ENCODE peak calls at places on chromosomes 2 and 18, in ten cellular contexts. M is cardiac fibroblast, H is heart left ventricle, D is breast epithelium, N is GM12864, L is AG04449, E is psoas muscle, U is AG10803, P is astrocyte of the spinal cord, X is fibroblast of lung. Y is an unnamed sample.

GRCh38 chr2:219523031-219523671 is 8.9 kb downstream of the ASIC4 start:
- DNase-seq in L (no peak), M (no peak), N (no peak), X (peak; percentile 18), H (no peak), D (no peak), E (no peak), P (no peak), U (no peak), Y (no peak)

GRCh38 chr2:222902660-222903059 is 41.8 kb downstream of the ACSL3 start:
- DNase-seq in L (no peak), E (no peak), U (no peak), P (no peak), D (no peak), M (no peak), H (no peak), N (no peak), X (no peak), Y (no peak)

GRCh38 chr18:21669736-21670135 is 34.8 kb downstream of the ABHD3 start:
- DNase-seq in M (no peak), L (no peak), P (no peak), D (no peak), E (no peak), N (no peak), U (no peak), H (no peak), X (no peak), Y (no peak)

GRCh38 chr2:232908695-232909094 is 38.6 kb downstream of the SNORC start:
- DNase-seq in E (no peak), M (no peak), D (no peak), U (no peak), X (no peak), N (no peak), P (no peak), H (no peak), L (no peak), Y (peak; percentile 45)

GRCh38 chr2:1802469-1803216 is 58.3 kb upstream of the PXDN start:
- DNase-seq in X (no peak), D (no peak), L (no peak), E (no peak), M (no peak), H (no peak), U (no peak), N (no peak), P (no peak), Y (no peak)

GRCh38 chr2:68320118-68320641 is 431 bp upstream of the CNRIP1 start:
- DNase-seq in H (peak; percentile 26), M (peak; percentile 25), U (peak; percentile 4), L (no peak), X (no peak), E (no peak), P (no peak), N (no peak), D (no peak), Y (peak; percentile 11)

GRCh38 chr18:22347624-22348511 is 69.8 kb downstream of the CTAGE1 start:
- DNase-seq in N (no peak), E (no peak), P (peak; percentile 29), D (no peak), M (peak; percentile 49), X (peak; percentile 38), H (peak; percentile 54), L (no peak), U (no peak), Y (peak; percentile 63)

GRCh38 chr2:229489016-229489415 is 217.9 kb upstream of the PID1 start:
- DNase-seq in P (peak; percentile 95), H (no peak), X (peak; percentile 34), L (no peak), E (no peak), U (peak; percentile 16), N (no peak), M (peak; percentile 62), D (no peak), Y (peak; percentile 9)

GRCh38 chr2:121489284-121489683 is 41.4 kb upstream of the RNU4ATAC start:
- DNase-seq in L (no peak), D (no peak), P (peak; percentile 47), U (no peak), M (peak; percentile 47), E (no peak), H (no peak), N (no peak), X (peak; percentile 73), Y (no peak)

GRCh38 chr2:142758973-142759372 is 118.5 kb upstream of the KYNU start:
- DNase-seq in N (no peak), E (no peak), D (no peak), H (no peak), U (no peak), M (no peak), L (no peak), X (no peak), P (no peak), Y (no peak)

GRCh38 chr2:8137801-8138200 is 544.1 kb upstream of the ID2 start:
- DNase-seq in E (no peak), P (no peak), L (no peak), D (no peak), H (no peak), N (no peak), X (no peak), U (no peak), M (no peak), Y (no peak)

GRCh38 chr2:191701696-191702095 is 23.8 kb downstream of the NABP1 start:
- DNase-seq in M (peak; percentile 35), U (peak; percentile 39), N (no peak), E (no peak), H (no peak), P (no peak), X (no peak), L (no peak), D (no peak), Y (peak; percentile 48)

GRCh38 chr2:169509230-169509917 is at the start of gene KLHL41:
- DNase-seq in P (peak; percentile 67), E (no peak), N (no peak), L (no peak), M (peak; percentile 51), H (no peak), X (peak; percentile 83), U (peak; percentile 19), D (no peak), Y (peak; percentile 44)

GRCh38 chr2:63856302-63856600 is 14.6 kb downstream of the UGP2 start:
- DNase-seq in N (no peak), L (no peak), P (no peak), D (no peak), E (no peak), U (peak; percentile 17), X (no peak), H (no peak), M (no peak), Y (no peak)

GRCh38 chr18:35956226-35956625 is 16.3 kb upstream of the RMP24 start:
- DNase-seq in D (no peak), M (no peak), X (no peak), E (no peak), P (no peak), U (no peak), N (no peak), L (no peak), H (no peak), Y (no peak)

GRCh38 chr2:241905716-241906376 is 36.3 kb downstream of the RTP5 start:
- DNase-seq in U (no peak), X (no peak), M (no peak), P (no peak), H (no peak), E (no peak), L (no peak), D (no peak), N (no peak), Y (no peak)

GRCh38 chr2:85259865-85260264 is 67.9 kb downstream of the TGOLN2 start:
- DNase-seq in L (no peak), E (peak; percentile 15), D (no peak), H (no peak), P (no peak), X (no peak), N (no peak), U (no peak), M (no peak), Y (no peak)

GRCh38 chr2:231489990-231490389 is 25.7 kb upstream of the NCL start:
- DNase-seq in M (no peak), E (no peak), N (no peak), P (no peak), U (no peak), X (no peak), H (no peak), D (no peak), L (no peak), Y (no peak)
- TF ChIP-seq CTCF in M (peak; percentile 42), E (no peak), N (peak; percentile 62), P (peak; percentile 34), U (peak; percentile 34), X (peak; percentile 32), H (no peak), D (no peak), L (no peak), Y (peak; percentile 34)

GRCh38 chr2:236718207-236718992 is 148.8 kb downstream of the ACKR3 start:
- DNase-seq in E (no peak), H (no peak), X (no peak), M (no peak), N (no peak), D (no peak), P (peak; percentile 40), L (no peak), U (peak; percentile 9), Y (peak; percentile 77)
- H3K4me3 ChIP-seq in E (no peak overlapping the region), H (no peak overlapping the region), X (no peak overlapping the region), M (no peak overlapping the region), N (no peak overlapping the region), D (no peak overlapping the region), P (no peak overlapping the region), L (no peak overlapping the region), U (no peak overlapping the region), Y (no peak overlapping the region)

DNA sequence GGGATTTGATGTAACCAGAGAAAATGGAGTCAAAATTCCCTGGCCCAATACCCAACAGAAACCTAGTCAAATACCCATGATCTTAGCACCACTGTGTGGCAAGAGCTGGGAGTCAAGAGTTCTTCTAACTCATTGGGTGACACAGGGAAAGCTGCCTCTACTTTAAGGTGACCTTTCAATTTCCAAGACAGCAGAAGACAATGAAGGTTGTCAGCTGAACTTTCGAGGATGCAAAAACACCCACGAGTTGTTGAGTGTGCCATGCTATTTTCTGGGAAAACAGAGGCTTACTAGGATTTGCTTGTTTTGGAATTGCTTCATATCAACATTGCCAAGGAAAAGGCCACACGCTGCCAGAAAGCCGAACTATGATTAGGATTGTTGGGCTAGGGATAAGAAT is 61.6 kb upstream of the CYRIA start:
- DNase-seq in N (no peak), E (no peak), X (peak; percentile 29), L (no peak), D (no peak), U (no peak), M (peak; percentile 54), P (peak; percentile 11), H (no peak), Y (peak; percentile 0)
- TF ChIP-seq CTCF in N (peak; percentile 18), E (peak; percentile 16), X (peak; percentile 33), L (no peak), D (no peak), U (peak; percentile 5), M (no peak), P (peak; percentile 29), H (no peak), Y (no peak)

DNA sequence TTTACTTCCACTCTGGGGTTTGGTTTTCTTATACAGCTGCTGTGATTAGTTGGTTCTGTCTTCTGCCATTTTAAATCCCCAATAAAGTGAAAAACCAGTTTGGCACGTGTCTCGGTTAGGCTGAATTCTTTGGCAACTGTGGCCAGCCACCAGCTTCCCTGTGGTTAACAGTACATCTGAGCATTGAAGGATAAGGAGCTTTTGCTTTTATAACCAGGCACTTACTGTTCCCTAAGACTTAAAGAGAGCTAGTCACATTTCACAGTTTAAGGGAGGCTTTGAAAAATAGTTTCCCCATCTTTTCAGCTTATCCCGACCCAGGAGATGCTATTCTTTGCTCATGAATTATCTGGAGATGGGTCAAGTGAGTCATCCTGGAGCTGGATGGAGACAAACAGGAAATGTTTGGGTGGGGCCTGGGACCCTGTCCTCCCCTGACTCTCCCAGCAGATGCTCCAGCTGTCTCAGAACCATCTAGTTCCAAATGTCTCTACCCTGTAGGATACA is 57.3 kb upstream of the EML6 start:
- DNase-seq in M (peak; percentile 68), L (peak; percentile 40), H (peak; percentile 59), E (peak; percentile 78), D (peak; percentile 73), X (peak; percentile 87), U (peak; percentile 88), N (no peak), P (peak; percentile 87), Y (peak; percentile 81)
- H3K4me3 ChIP-seq in M (no peak overlapping the region), L (no peak overlapping the region), H (no peak overlapping the region), E (no peak overlapping the region), D (no peak overlapping the region), X (no peak overlapping the region), U (no peak overlapping the region), N (no peak overlapping the region), P (no peak overlapping the region), Y (no peak overlapping the region)